ENCODE peak calls at places on chromosome 3, in ten cellular contexts. L, R, K, N, D, Y, E, Q, T and A are unnamed samples.
A peak's percentile ranks its signal among the peaks of the same experiment; 100 is the strongest.

GRCh38 chr3:55746808-55747413 is 259.8 kb upstream of the WNT5A start:
- DNase-seq in E (no peak), K (no peak), Q (no peak), L (no peak), T (no peak), Y (no peak), R (peak; percentile 7), D (no peak), N (no peak), A (peak; percentile 2)

GRCh38 chr3:901953-902778 is 190.7 kb upstream of the CNTN6 start:
- DNase-seq in E (no peak), D (no peak), T (no peak), Y (no peak), K (no peak), N (no peak), R (peak; percentile 16), L (peak; percentile 31), Q (no peak), A (peak; percentile 46)

GRCh38 chr3:150038830-150039229 is 68.1 kb upstream of the PFN2 start:
- DNase-seq in T (no peak), R (no peak), D (no peak), K (no peak), N (no peak), E (no peak), Y (no peak), Q (no peak), L (no peak), A (no peak)

GRCh38 chr3:42752441-42752840 is 20.6 kb downstream of the CCDC13 start:
- DNase-seq in N (no peak), D (no peak), T (no peak), R (no peak), Y (no peak), E (no peak), K (no peak), Q (no peak), L (no peak), A (no peak)

GRCh38 chr3:151276038-151277027 is 2.0 kb downstream of the P2RY14 start:
- DNase-seq in T (no peak), N (peak; percentile 10), K (no peak), R (no peak), L (no peak), D (no peak), Q (no peak), E (peak; percentile 12), Y (no peak), A (no peak)

GRCh38 chr3:7820969-7821368 is 680.7 kb upstream of the LMCD1 start:
- DNase-seq in D (no peak), Q (no peak), R (no peak), K (no peak), Y (no peak), L (no peak), T (no peak), E (no peak), N (no peak), A (no peak)

GRCh38 chr3:58899159-58899952 is 150.5 kb downstream of the CFAP20DC start:
- DNase-seq in L (no peak), N (no peak), R (peak; percentile 47), Q (peak; percentile 76), E (peak; percentile 25), T (peak; percentile 3), D (no peak), Y (peak; percentile 48), K (peak; percentile 6), A (peak; percentile 33)

GRCh38 chr3:128726691-128727031 is 678 bp downstream of the RAB7A start:
- DNase-seq in E (peak; percentile 38), Y (peak; percentile 74), R (peak; percentile 62), D (peak; percentile 44), T (peak; percentile 12), K (no peak), N (no peak), L (no peak), Q (peak; percentile 89), A (peak; percentile 28)

GRCh38 chr3:170745211-170745718 is 124.7 kb downstream of the RPL22L1 start:
- DNase-seq in N (no peak), Y (no peak), Q (no peak), L (no peak), R (no peak), T (no peak), K (no peak), E (no peak), D (no peak), A (no peak)

GRCh38 chr3:140499114-140499757 is 178.6 kb upstream of the TRIM42 start:
- DNase-seq in R (peak; percentile 15), D (no peak), L (no peak), E (no peak), Q (no peak), K (no peak), Y (no peak), N (peak; percentile 52), T (no peak), A (no peak)

GRCh38 chr3:31710123-31710841 is 177.6 kb downstream of the STT3B start:
- DNase-seq in N (no peak), D (no peak), T (no peak), L (no peak), R (no peak), Y (no peak), Q (no peak), E (no peak), K (no peak), A (no peak)